ENCODE peak calls at places on chromosomes 1 and 21, in ten cellular contexts. P, Q, E, L, G, W, F, V, D and I are unnamed samples.

GRCh38 chr1:159282118-159282517 is 20.0 kb upstream of the FCER1A start:
- DNase-seq in P (peak; percentile 48), Q (peak; percentile 10), E (peak; percentile 28), L (no peak), G (no peak), W (no peak), F (no peak), V (peak; percentile 20), D (no peak), I (no peak)

GRCh38 chr1:74236440-74236839 is 1.3 kb downstream of the TNNI3K start:
- DNase-seq in P (no peak), Q (no peak), E (no peak), L (no peak), G (no peak), W (no peak), F (no peak), V (no peak), D (no peak), I (no peak)

GRCh38 chr1:56387071-56387747 is 192.2 kb downstream of the PLPP3 start:
- DNase-seq in P (peak; percentile 36), Q (no peak), E (no peak), L (no peak), G (no peak), W (no peak), F (no peak), V (no peak), D (no peak), I (no peak)

GRCh38 chr1:2985121-2985561 is 36.1 kb upstream of the ACTRT2 start:
- DNase-seq in P (no peak), Q (no peak), E (no peak), L (peak; percentile 77), G (no peak), W (no peak), F (peak; percentile 63), V (no peak), D (no peak), I (no peak)

GRCh38 chr21:42618713-42619112 is 34.7 kb upstream of the PDE9A start:
- DNase-seq in P (no peak), Q (no peak), E (no peak), L (peak; percentile 29), G (no peak), W (no peak), F (peak; percentile 6), V (no peak), D (no peak), I (no peak)

GRCh38 chr21:36747815-36748381 is 49.0 kb downstream of the SIM2 start:
- DNase-seq in P (peak; percentile 23), Q (peak; percentile 85), E (peak; percentile 35), L (no peak), G (peak; percentile 92), W (peak; percentile 60), F (peak; percentile 75), V (no peak), D (no peak), I (no peak)

GRCh38 chr21:38258803-38259485 is 2.2 kb downstream of the KCNJ15 start:
- DNase-seq in P (no peak), Q (no peak), E (no peak), L (no peak), G (no peak), W (no peak), F (no peak), V (no peak), D (no peak), I (no peak)

GRCh38 chr1:157274698-157275534 is 136.7 kb upstream of the ETV3 start:
- DNase-seq in P (no peak), Q (no peak), E (no peak), L (no peak), G (no peak), W (no peak), F (no peak), V (no peak), D (peak; percentile 60), I (no peak)

GRCh38 chr1:200535605-200536004 is 84.9 kb downstream of the KIF14 start:
- DNase-seq in P (peak; percentile 10), Q (peak; percentile 68), E (peak; percentile 30), L (no peak), G (peak; percentile 38), W (peak; percentile 36), F (no peak), V (no peak), D (no peak), I (no peak)
- TF ChIP-seq CTCF in P (peak; percentile 27), Q (peak; percentile 76), E (peak; percentile 27), L (no peak), G (peak; percentile 24), W (no peak), F (no peak), V (no peak), D (no peak), I (no peak)

GRCh38 chr1:32363713-32364112 is 1.4 kb downstream of the TSSK3 start:
- DNase-seq in P (no peak), Q (no peak), E (no peak), L (no peak), G (no peak), W (no peak), F (peak; percentile 61), V (no peak), D (no peak), I (no peak)

GRCh38 chr1:32361308-32361673 is 994 bp downstream of the FAM229A start:
- DNase-seq in P (no peak), Q (peak; percentile 71), E (no peak), L (no peak), G (no peak), W (no peak), F (no peak), V (no peak), D (no peak), I (no peak)

GRCh38 chr1:32364836-32365235 is 2.5 kb downstream of the TSSK3 start:
- DNase-seq in P (no peak), Q (no peak), E (no peak), L (no peak), G (no peak), W (no peak), F (peak; percentile 21), V (no peak), D (no peak), I (no peak)

GRCh38 chr1:32362474-32363313 is at the start of the genes FAM229A and TSSK3:
- DNase-seq in P (no peak), Q (no peak), E (no peak), L (no peak), G (no peak), W (no peak), F (peak; percentile 56), V (no peak), D (no peak), I (no peak)

DNA sequence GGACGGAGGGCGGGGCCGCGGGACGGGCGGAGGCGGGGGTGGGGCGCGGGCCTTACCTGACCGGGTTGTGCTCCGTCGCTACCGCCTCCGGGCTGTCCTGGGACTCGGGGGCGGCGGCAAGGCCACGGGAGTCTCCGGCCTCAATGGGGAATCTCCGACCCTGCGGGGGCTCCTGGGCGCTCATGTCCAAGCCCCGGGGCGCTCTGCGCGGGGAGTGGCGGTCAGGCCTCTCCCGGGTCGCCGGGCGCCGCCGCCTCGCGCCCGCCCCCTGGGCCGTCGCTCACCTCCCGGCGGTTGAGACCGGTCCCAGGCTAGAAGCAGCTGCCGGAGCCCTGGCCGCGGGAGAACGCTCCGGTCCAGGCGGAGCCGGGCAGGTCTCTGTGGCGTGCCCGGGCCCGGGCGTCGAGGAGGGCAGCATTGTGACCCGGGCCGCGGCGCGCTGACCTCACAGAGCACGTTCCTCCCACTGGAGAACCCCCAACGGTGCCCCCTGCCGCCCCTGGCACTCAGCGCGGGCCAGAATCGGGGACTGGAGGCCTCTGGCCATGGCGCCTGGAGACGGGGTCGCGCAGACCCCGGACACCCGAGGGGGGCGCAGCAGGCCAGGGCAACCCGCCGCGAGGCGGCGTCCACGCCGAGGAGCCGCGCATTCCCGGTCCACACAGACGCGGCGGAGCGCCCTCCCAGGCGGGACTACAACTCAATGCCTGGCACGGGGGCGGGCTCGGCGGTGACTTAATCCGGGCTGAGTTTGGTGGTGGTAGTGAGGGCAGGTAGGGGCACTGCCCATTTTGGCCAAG is 411 bp downstream of the FAM229A start:
- DNase-seq in P (no peak), Q (peak; percentile 72), E (peak; percentile 41), L (no peak), G (peak; percentile 63), W (peak; percentile 45), F (peak; percentile 83), V (no peak), D (no peak), I (peak; percentile 34)
- TF ChIP-seq POLR2AphosphoS5 in P (no peak), Q (peak; percentile 23), E (peak; percentile 54), L (no peak), G (no peak), W (peak; percentile 12), F (peak; percentile 78), V (no peak), D (no peak), I (no peak)

DNA sequence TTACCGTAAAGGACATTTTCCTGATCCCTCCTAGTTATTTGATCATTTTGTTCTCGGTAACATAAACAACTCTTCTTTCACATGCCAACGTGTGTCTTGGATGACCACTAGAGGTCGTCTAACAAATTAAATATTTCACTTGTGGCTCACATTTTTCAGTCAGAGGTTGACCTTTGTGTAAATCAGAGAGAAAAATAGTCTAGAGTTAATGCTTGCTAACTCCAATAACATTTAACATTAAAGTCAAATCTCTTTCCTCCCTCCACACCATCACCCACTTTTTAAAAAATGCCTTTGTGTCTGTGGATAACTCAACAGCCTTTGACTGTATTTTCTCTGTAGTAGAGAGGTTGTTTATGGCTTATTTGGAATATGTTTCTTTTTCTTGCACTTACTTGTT is 220.5 kb upstream of the B3GALT2 start:
- DNase-seq in P (peak; percentile 28), Q (peak; percentile 76), E (peak; percentile 64), L (no peak), G (peak; percentile 36), W (no peak), F (no peak), V (no peak), D (no peak), I (no peak)
- TF ChIP-seq CTCF in P (peak; percentile 67), Q (peak; percentile 68), E (peak; percentile 45), L (peak; percentile 57), G (peak; percentile 85), W (peak; percentile 70), F (peak; percentile 77), V (peak; percentile 60), D (peak; percentile 53), I (peak; percentile 65)

GRCh38 chr1:180267761-180268555 is 37.9 kb downstream of the LHX4 start:
- DNase-seq in P (no peak), Q (no peak), E (no peak), L (peak; percentile 67), G (no peak), W (no peak), F (peak; percentile 50), V (no peak), D (no peak), I (no peak)

GRCh38 chr1:180267211-180267561 is 37.1 kb downstream of the LHX4 start:
- DNase-seq in P (no peak), Q (no peak), E (no peak), L (peak; percentile 57), G (no peak), W (no peak), F (peak; percentile 72), V (no peak), D (no peak), I (no peak)

GRCh38 chr1:180269848-180270766 is 40.0 kb downstream of the LHX4 start:
- DNase-seq in P (peak; percentile 69), Q (peak; percentile 85), E (no peak), L (peak; percentile 28), G (no peak), W (peak; percentile 80), F (peak; percentile 59), V (no peak), D (no peak), I (no peak)

GRCh38 chr1:180266275-180267210 is 36.5 kb downstream of the LHX4 start:
- DNase-seq in P (no peak), Q (no peak), E (no peak), L (peak; percentile 74), G (no peak), W (peak; percentile 7), F (peak; percentile 71), V (no peak), D (no peak), I (no peak)

GRCh38 chr1:180268556-180269044 is 38.5 kb downstream of the LHX4 start:
- DNase-seq in P (no peak), Q (peak; percentile 57), E (no peak), L (peak; percentile 65), G (no peak), W (no peak), F (peak; percentile 31), V (no peak), D (no peak), I (no peak)
- TF ChIP-seq POLR2AphosphoS5 in P (no peak), Q (no peak), E (no peak), L (no peak), G (no peak), W (no peak), F (no peak), V (no peak), D (no peak), I (no peak)